ENCODE peak calls at places on chromosome 6, in ten cellular contexts. One of them, this sample, is unnamed.
A peak's percentile ranks its signal among the peaks of the same experiment; 100 is the strongest.

GRCh38 chr6:20266851-20267608 is 54.8 kb upstream of the MBOAT1 start:
- DNase-seq in left ventricle myocardium inferior: no peak
- DNase-seq in pancreas: no peak
- DNase-seq in cardiac fibroblast: no peak
- DNase-seq in choroid plexus epithelial cell: no peak
- DNase-seq in brain microvascular endothelial cell: no peak
- DNase-seq in fibroblast of mammary gland: no peak
- DNase-seq in CD4-positive, alpha-beta memory T cell: no peak
- DNase-seq in adipocyte: no peak
- DNase-seq in lung: no peak
- DNase-seq in this sample: peak; percentile 89

GRCh38 chr6:3455121-3455489 is 1.7 kb downstream of the SLC22A23 start:
- DNase-seq in left ventricle myocardium inferior: no peak
- DNase-seq in pancreas: no peak
- DNase-seq in cardiac fibroblast: no peak
- DNase-seq in choroid plexus epithelial cell: no peak
- DNase-seq in brain microvascular endothelial cell: no peak
- DNase-seq in fibroblast of mammary gland: no peak
- DNase-seq in CD4-positive, alpha-beta memory T cell: peak; percentile 77
- DNase-seq in adipocyte: no peak
- DNase-seq in lung: no peak
- DNase-seq in this sample: peak; percentile 44

GRCh38 chr6:166866839-166867637 is 89.3 kb downstream of the RNASET2 start:
- DNase-seq in left ventricle myocardium inferior: no peak
- DNase-seq in pancreas: no peak
- DNase-seq in cardiac fibroblast: no peak
- DNase-seq in choroid plexus epithelial cell: no peak
- DNase-seq in brain microvascular endothelial cell: no peak
- DNase-seq in fibroblast of mammary gland: no peak
- DNase-seq in CD4-positive, alpha-beta memory T cell: no peak
- DNase-seq in adipocyte: no peak
- DNase-seq in lung: no peak
- DNase-seq in this sample: no peak

GRCh38 chr6:162179196-162179951 is 548.2 kb downstream of the PRKN start:
- DNase-seq in left ventricle myocardium inferior: no peak
- DNase-seq in pancreas: no peak
- DNase-seq in cardiac fibroblast: no peak
- DNase-seq in choroid plexus epithelial cell: no peak
- DNase-seq in brain microvascular endothelial cell: no peak
- DNase-seq in fibroblast of mammary gland: no peak
- DNase-seq in CD4-positive, alpha-beta memory T cell: no peak
- DNase-seq in adipocyte: no peak
- DNase-seq in lung: no peak
- DNase-seq in this sample: no peak

GRCh38 chr6:146909376-146909775 is 294.8 kb upstream of the STXBP5 start:
- DNase-seq in left ventricle myocardium inferior: no peak
- DNase-seq in pancreas: no peak
- DNase-seq in cardiac fibroblast: no peak
- DNase-seq in choroid plexus epithelial cell: no peak
- DNase-seq in brain microvascular endothelial cell: no peak
- DNase-seq in fibroblast of mammary gland: no peak
- DNase-seq in CD4-positive, alpha-beta memory T cell: no peak
- DNase-seq in adipocyte: no peak
- DNase-seq in lung: no peak
- DNase-seq in this sample: no peak

GRCh38 chr6:111423960-111424846 is 58.8 kb downstream of the REV3L start:
- DNase-seq in left ventricle myocardium inferior: peak; percentile 24
- DNase-seq in pancreas: peak; percentile 49
- DNase-seq in cardiac fibroblast: peak; percentile 71
- DNase-seq in choroid plexus epithelial cell: peak; percentile 50
- DNase-seq in brain microvascular endothelial cell: peak; percentile 31
- DNase-seq in fibroblast of mammary gland: peak; percentile 27
- DNase-seq in CD4-positive, alpha-beta memory T cell: no peak
- DNase-seq in adipocyte: no peak
- DNase-seq in lung: peak; percentile 39
- DNase-seq in this sample: peak; percentile 36

GRCh38 chr6:14441371-14441781 is 323.8 kb downstream of the CD83 start:
- DNase-seq in left ventricle myocardium inferior: no peak
- DNase-seq in pancreas: no peak
- DNase-seq in cardiac fibroblast: peak; percentile 65
- DNase-seq in choroid plexus epithelial cell: no peak
- DNase-seq in brain microvascular endothelial cell: no peak
- DNase-seq in fibroblast of mammary gland: peak; percentile 44
- DNase-seq in CD4-positive, alpha-beta memory T cell: no peak
- DNase-seq in adipocyte: peak; percentile 42
- DNase-seq in lung: no peak
- DNase-seq in this sample: no peak

GRCh38 chr6:143141442-143141841 is 80.8 kb downstream of the AIG1 start:
- DNase-seq in left ventricle myocardium inferior: no peak
- DNase-seq in pancreas: no peak
- DNase-seq in cardiac fibroblast: no peak
- DNase-seq in choroid plexus epithelial cell: no peak
- DNase-seq in brain microvascular endothelial cell: no peak
- DNase-seq in fibroblast of mammary gland: peak; percentile 75
- DNase-seq in CD4-positive, alpha-beta memory T cell: no peak
- DNase-seq in adipocyte: no peak
- DNase-seq in lung: no peak
- DNase-seq in this sample: no peak

GRCh38 chr6:52574709-52575489 is 2.0 kb downstream of the TRAM2 start:
- DNase-seq in left ventricle myocardium inferior: no peak
- DNase-seq in pancreas: no peak
- DNase-seq in cardiac fibroblast: peak; percentile 52
- DNase-seq in choroid plexus epithelial cell: peak; percentile 61
- DNase-seq in brain microvascular endothelial cell: peak; percentile 66
- DNase-seq in fibroblast of mammary gland: peak; percentile 69
- DNase-seq in CD4-positive, alpha-beta memory T cell: peak; percentile 78
- DNase-seq in adipocyte: peak; percentile 82
- DNase-seq in lung: peak; percentile 57
- DNase-seq in this sample: no peak

GRCh38 chr6:117615981-117616961 is 14.0 kb upstream of the GOPC start:
- DNase-seq in left ventricle myocardium inferior: no peak
- DNase-seq in pancreas: no peak
- DNase-seq in cardiac fibroblast: no peak
- DNase-seq in choroid plexus epithelial cell: peak; percentile 77
- DNase-seq in brain microvascular endothelial cell: peak; percentile 77
- DNase-seq in fibroblast of mammary gland: no peak
- DNase-seq in CD4-positive, alpha-beta memory T cell: peak; percentile 51
- DNase-seq in adipocyte: no peak
- DNase-seq in lung: no peak
- DNase-seq in this sample: no peak

GRCh38 chr6:30321692-30322388 is 4.9 kb upstream of the TRIM39 start:
- DNase-seq in left ventricle myocardium inferior: no peak
- DNase-seq in pancreas: no peak
- DNase-seq in cardiac fibroblast: peak; percentile 16
- DNase-seq in choroid plexus epithelial cell: no peak
- DNase-seq in brain microvascular endothelial cell: no peak
- DNase-seq in fibroblast of mammary gland: peak; percentile 18
- DNase-seq in CD4-positive, alpha-beta memory T cell: no peak
- DNase-seq in adipocyte: no peak
- DNase-seq in lung: no peak
- DNase-seq in this sample: no peak
- H3K4me3 ChIP-seq in left ventricle myocardium inferior: no peak overlapping the region
- H3K4me3 ChIP-seq in pancreas: no peak overlapping the region
- H3K4me3 ChIP-seq in cardiac fibroblast: no peak overlapping the region
- H3K4me3 ChIP-seq in choroid plexus epithelial cell: no peak overlapping the region
- H3K4me3 ChIP-seq in brain microvascular endothelial cell: no peak overlapping the region
- H3K4me3 ChIP-seq in fibroblast of mammary gland: no peak overlapping the region
- H3K4me3 ChIP-seq in CD4-positive, alpha-beta memory T cell: no peak overlapping the region
- H3K4me3 ChIP-seq in adipocyte: no peak overlapping the region
- H3K4me3 ChIP-seq in lung: no peak overlapping the region
- H3K4me3 ChIP-seq in this sample: no peak overlapping the region

GRCh38 chr6:30481213-30481964 is 7.9 kb upstream of the HLA-E start:
- DNase-seq in left ventricle myocardium inferior: no peak
- DNase-seq in pancreas: no peak
- DNase-seq in cardiac fibroblast: no peak
- DNase-seq in choroid plexus epithelial cell: no peak
- DNase-seq in brain microvascular endothelial cell: no peak
- DNase-seq in fibroblast of mammary gland: no peak
- DNase-seq in CD4-positive, alpha-beta memory T cell: no peak
- DNase-seq in adipocyte: no peak
- DNase-seq in lung: no peak
- DNase-seq in this sample: no peak
- H3K4me3 ChIP-seq in left ventricle myocardium inferior: no peak overlapping the region
- H3K4me3 ChIP-seq in pancreas: no peak overlapping the region
- H3K4me3 ChIP-seq in cardiac fibroblast: no peak overlapping the region
- H3K4me3 ChIP-seq in choroid plexus epithelial cell: no peak overlapping the region
- H3K4me3 ChIP-seq in brain microvascular endothelial cell: no peak overlapping the region
- H3K4me3 ChIP-seq in fibroblast of mammary gland: no peak overlapping the region
- H3K4me3 ChIP-seq in CD4-positive, alpha-beta memory T cell: no peak overlapping the region
- H3K4me3 ChIP-seq in adipocyte: no peak overlapping the region
- H3K4me3 ChIP-seq in lung: no peak overlapping the region
- H3K4me3 ChIP-seq in this sample: no peak overlapping the region

GRCh38 chr6:5997420-5998093 is 9.2 kb downstream of the NRN1 start:
- DNase-seq in left ventricle myocardium inferior: no peak
- DNase-seq in pancreas: no peak
- DNase-seq in cardiac fibroblast: no peak
- DNase-seq in choroid plexus epithelial cell: no peak
- DNase-seq in brain microvascular endothelial cell: no peak
- DNase-seq in fibroblast of mammary gland: peak; percentile 40
- DNase-seq in CD4-positive, alpha-beta memory T cell: no peak
- DNase-seq in adipocyte: no peak
- DNase-seq in lung: no peak
- DNase-seq in this sample: no peak

GRCh38 chr6:5996701-5997419 is 9.9 kb downstream of the NRN1 start:
- DNase-seq in left ventricle myocardium inferior: no peak
- DNase-seq in pancreas: no peak
- DNase-seq in cardiac fibroblast: peak; percentile 24
- DNase-seq in choroid plexus epithelial cell: no peak
- DNase-seq in brain microvascular endothelial cell: peak; percentile 34
- DNase-seq in fibroblast of mammary gland: peak; percentile 55
- DNase-seq in CD4-positive, alpha-beta memory T cell: no peak
- DNase-seq in adipocyte: peak; percentile 45
- DNase-seq in lung: no peak
- DNase-seq in this sample: peak; percentile 20

GRCh38 chr6:5995705-5996686 is 10.7 kb downstream of the NRN1 start:
- DNase-seq in left ventricle myocardium inferior: peak; percentile 71
- DNase-seq in pancreas: no peak
- DNase-seq in cardiac fibroblast: peak; percentile 39
- DNase-seq in choroid plexus epithelial cell: no peak
- DNase-seq in brain microvascular endothelial cell: peak; percentile 72
- DNase-seq in fibroblast of mammary gland: peak; percentile 85
- DNase-seq in CD4-positive, alpha-beta memory T cell: no peak
- DNase-seq in adipocyte: peak; percentile 24
- DNase-seq in lung: peak; percentile 59
- DNase-seq in this sample: peak; percentile 14

GRCh38 chr6:5994234-5994998 is 12.3 kb downstream of the NRN1 start:
- DNase-seq in left ventricle myocardium inferior: no peak
- DNase-seq in pancreas: no peak
- DNase-seq in cardiac fibroblast: no peak
- DNase-seq in choroid plexus epithelial cell: no peak
- DNase-seq in brain microvascular endothelial cell: no peak
- DNase-seq in fibroblast of mammary gland: no peak
- DNase-seq in CD4-positive, alpha-beta memory T cell: no peak
- DNase-seq in adipocyte: no peak
- DNase-seq in lung: no peak
- DNase-seq in this sample: no peak

DNA sequence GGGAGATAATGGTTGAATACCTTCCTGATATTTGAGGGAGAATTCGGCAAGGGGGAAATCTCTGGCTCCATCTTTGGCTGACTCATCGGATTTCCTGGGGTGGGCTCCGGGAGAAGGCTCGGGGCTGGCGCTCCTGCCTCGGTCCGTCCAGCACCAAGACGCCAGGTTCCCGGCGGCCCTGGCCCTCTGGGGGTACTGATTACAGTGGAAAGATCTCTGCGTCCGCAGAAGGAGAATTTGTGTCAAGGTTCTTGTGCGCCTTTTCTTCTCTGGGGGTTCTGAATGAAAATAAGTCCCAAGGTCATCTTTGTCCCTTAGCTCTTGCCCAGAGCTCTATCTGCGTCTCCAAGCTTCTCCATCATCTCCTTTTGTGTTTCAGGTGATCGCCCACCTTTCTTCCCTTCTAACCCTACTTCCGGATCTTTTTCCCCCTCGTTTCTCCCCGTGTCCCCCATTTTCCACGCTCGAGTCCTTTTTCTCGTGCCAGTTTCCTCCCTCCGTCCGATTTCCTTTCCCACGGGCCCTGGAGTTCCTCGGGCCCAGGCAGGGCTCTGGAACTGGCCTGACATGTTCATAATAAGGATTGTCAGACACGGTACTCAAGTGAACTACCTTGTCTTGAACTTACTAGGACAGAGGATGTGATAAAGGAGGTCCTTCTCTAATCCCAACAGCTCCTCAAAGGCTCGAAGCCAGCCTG is 11.6 kb downstream of the NRN1 start:
- DNase-seq in left ventricle myocardium inferior: no peak
- DNase-seq in pancreas: no peak
- DNase-seq in cardiac fibroblast: no peak
- DNase-seq in choroid plexus epithelial cell: no peak
- DNase-seq in brain microvascular endothelial cell: no peak
- DNase-seq in fibroblast of mammary gland: no peak
- DNase-seq in CD4-positive, alpha-beta memory T cell: no peak
- DNase-seq in adipocyte: no peak
- DNase-seq in lung: no peak
- DNase-seq in this sample: no peak
- H3K4me3 ChIP-seq in left ventricle myocardium inferior: peak overlapping the region; percentile 74
- H3K4me3 ChIP-seq in pancreas: no peak overlapping the region
- H3K4me3 ChIP-seq in cardiac fibroblast: no peak overlapping the region
- H3K4me3 ChIP-seq in choroid plexus epithelial cell: no peak overlapping the region
- H3K4me3 ChIP-seq in brain microvascular endothelial cell: no peak overlapping the region
- H3K4me3 ChIP-seq in fibroblast of mammary gland: no peak overlapping the region
- H3K4me3 ChIP-seq in CD4-positive, alpha-beta memory T cell: no peak overlapping the region
- H3K4me3 ChIP-seq in adipocyte: peak overlapping the region; percentile 91
- H3K4me3 ChIP-seq in lung: no peak overlapping the region
- H3K4me3 ChIP-seq in this sample: no peak overlapping the region

GRCh38 chr6:16413399-16413798 is 175.0 kb downstream of the GMPR start:
- DNase-seq in left ventricle myocardium inferior: no peak
- DNase-seq in pancreas: no peak
- DNase-seq in cardiac fibroblast: no peak
- DNase-seq in choroid plexus epithelial cell: no peak
- DNase-seq in brain microvascular endothelial cell: no peak
- DNase-seq in fibroblast of mammary gland: no peak
- DNase-seq in CD4-positive, alpha-beta memory T cell: peak; percentile 40
- DNase-seq in adipocyte: no peak
- DNase-seq in lung: no peak
- DNase-seq in this sample: no peak

GRCh38 chr6:16406966-16407365 is 168.6 kb downstream of the GMPR start:
- DNase-seq in left ventricle myocardium inferior: no peak
- DNase-seq in pancreas: no peak
- DNase-seq in cardiac fibroblast: no peak
- DNase-seq in choroid plexus epithelial cell: no peak
- DNase-seq in brain microvascular endothelial cell: no peak
- DNase-seq in fibroblast of mammary gland: no peak
- DNase-seq in CD4-positive, alpha-beta memory T cell: no peak
- DNase-seq in adipocyte: no peak
- DNase-seq in lung: no peak
- DNase-seq in this sample: no peak

GRCh38 chr6:16405349-16405865 is 167.0 kb downstream of the GMPR start:
- DNase-seq in left ventricle myocardium inferior: no peak
- DNase-seq in pancreas: no peak
- DNase-seq in cardiac fibroblast: peak; percentile 26
- DNase-seq in choroid plexus epithelial cell: no peak
- DNase-seq in brain microvascular endothelial cell: no peak
- DNase-seq in fibroblast of mammary gland: no peak
- DNase-seq in CD4-positive, alpha-beta memory T cell: no peak
- DNase-seq in adipocyte: no peak
- DNase-seq in lung: no peak
- DNase-seq in this sample: no peak

GRCh38 chr6:16408766-16409165 is 170.4 kb downstream of the GMPR start:
- DNase-seq in left ventricle myocardium inferior: no peak
- DNase-seq in pancreas: no peak
- DNase-seq in cardiac fibroblast: no peak
- DNase-seq in choroid plexus epithelial cell: no peak
- DNase-seq in brain microvascular endothelial cell: no peak
- DNase-seq in fibroblast of mammary gland: no peak
- DNase-seq in CD4-positive, alpha-beta memory T cell: no peak
- DNase-seq in adipocyte: no peak
- DNase-seq in lung: no peak
- DNase-seq in this sample: no peak

GRCh38 chr6:16409531-16410441 is 171.4 kb downstream of the GMPR start:
- DNase-seq in left ventricle myocardium inferior: peak; percentile 57
- DNase-seq in pancreas: no peak
- DNase-seq in cardiac fibroblast: peak; percentile 65
- DNase-seq in choroid plexus epithelial cell: peak; percentile 81
- DNase-seq in brain microvascular endothelial cell: peak; percentile 50
- DNase-seq in fibroblast of mammary gland: peak; percentile 79
- DNase-seq in CD4-positive, alpha-beta memory T cell: peak; percentile 55
- DNase-seq in adipocyte: peak; percentile 83
- DNase-seq in lung: peak; percentile 45
- DNase-seq in this sample: peak; percentile 72
- H3K4me3 ChIP-seq in left ventricle myocardium inferior: no peak overlapping the region
- H3K4me3 ChIP-seq in pancreas: no peak overlapping the region
- H3K4me3 ChIP-seq in cardiac fibroblast: no peak overlapping the region
- H3K4me3 ChIP-seq in choroid plexus epithelial cell: no peak overlapping the region
- H3K4me3 ChIP-seq in brain microvascular endothelial cell: no peak overlapping the region
- H3K4me3 ChIP-seq in fibroblast of mammary gland: no peak overlapping the region
- H3K4me3 ChIP-seq in CD4-positive, alpha-beta memory T cell: no peak overlapping the region
- H3K4me3 ChIP-seq in adipocyte: peak overlapping the region; percentile 30
- H3K4me3 ChIP-seq in lung: no peak overlapping the region
- H3K4me3 ChIP-seq in this sample: no peak overlapping the region

This sample was measured in epithelial cell of esophagus.